ENCODE peak calls at places on chromosomes 13 and 19, in seven cellular contexts. P is choroid plexus epithelial cell; X is cardiac muscle cell; K is effector CD8-positive, alpha-beta T cell; N is BE2C; V is NCI-H1092 treated with DMSO at 0.1 percent for 48 hours; U is left ventricle myocardium inferior. A is an unnamed sample.

GRCh38 chr13:47598340-47598911 is 402.6 kb downstream of the SUCLA2 start:
- DNase-seq in P (peak), X (peak), K (no peak), N (no peak), V (no peak), U (no peak), A (no peak)

GRCh38 chr19:12544401-12544876 is 6.8 kb downstream of the ZNF564 start:
- DNase-seq in P (peak), X (peak), K (no peak), N (no peak), V (no peak), U (no peak), A (no peak)

GRCh38 chr13:109989155-109989554 is 202.8 kb upstream of the IRS2 start:
- DNase-seq in P (peak), X (peak), K (no peak), N (no peak), V (no peak), U (no peak), A (no peak)

GRCh38 chr19:3358919-3359849 is 7.2 kb upstream of the NFIC start:
- DNase-seq in P (peak), X (peak), K (peak), N (peak), V (peak), U (peak), A (peak)

GRCh38 chr13:24269803-24270202 is 39.6 kb upstream of the C1QTNF9 start:
- DNase-seq in P (peak), X (peak), K (no peak), N (no peak), V (no peak), U (no peak), A (no peak)

GRCh38 chr13:44573071-44573470 is 3.1 kb downstream of the TSC22D1 start:
- DNase-seq in P (no peak), X (no peak), K (no peak), N (no peak), V (no peak), U (no peak), A (no peak)

GRCh38 chr19:15417699-15418098 is 1.1 kb downstream of the AKAP8L start:
- DNase-seq in P (peak), X (peak), K (no peak), N (no peak), V (peak), U (no peak), A (no peak)

GRCh38 chr13:33352023-33352422 is 66.5 kb upstream of the STARD13 start:
- DNase-seq in P (no peak), X (no peak), K (no peak), N (no peak), V (peak), U (no peak), A (no peak)

GRCh38 chr13:40172878-40173277 is 493.6 kb downstream of the FOXO1 start:
- DNase-seq in P (no peak), X (no peak), K (no peak), N (no peak), V (no peak), U (no peak), A (no peak)

A was measured in substantia nigra.